ENCODE peak calls at places on chromosome 10, in eight cellular contexts. One of them, this sample, is unnamed. For H3K36me3 and H3K27me3, the result is how much of the 10 kb centered on the place peaks cover.

GRCh38 chr10:84341538-84341856 is 13.1 kb downstream of the CCSER2 start:
- DNase-seq in SK-N-SH: no peak
- DNase-seq in heart right ventricle: no peak
- DNase-seq in neural progenitor cell: no peak
- DNase-seq in naive thymus-derived CD4-positive, alpha-beta T cell: no peak
- DNase-seq in PC-3: no peak
- DNase-seq in kidney epithelial cell: no peak
- DNase-seq in WERI-Rb-1: peak
- DNase-seq in this sample: no peak

GRCh38 chr10:84397735-84398144 is 69.4 kb downstream of the CCSER2 start:
- DNase-seq in neural progenitor cell: no peak
- DNase-seq in heart right ventricle: no peak
- DNase-seq in kidney epithelial cell: no peak
- DNase-seq in PC-3: no peak
- DNase-seq in WERI-Rb-1: no peak
- DNase-seq in SK-N-SH: no peak
- DNase-seq in naive thymus-derived CD4-positive, alpha-beta T cell: no peak
- DNase-seq in this sample: peak

GRCh38 chr10:53093878-53094277 is 321.3 kb upstream of the MBL2 start:
- DNase-seq in PC-3: no peak
- DNase-seq in naive thymus-derived CD4-positive, alpha-beta T cell: no peak
- DNase-seq in heart right ventricle: no peak
- DNase-seq in SK-N-SH: no peak
- DNase-seq in kidney epithelial cell: no peak
- DNase-seq in WERI-Rb-1: no peak
- DNase-seq in neural progenitor cell: no peak
- DNase-seq in this sample: no peak

GRCh38 chr10:24503627-24504320 is 219.9 kb downstream of the ARHGAP21 start:
- DNase-seq in heart right ventricle: no peak
- DNase-seq in kidney epithelial cell: no peak
- DNase-seq in naive thymus-derived CD4-positive, alpha-beta T cell: peak
- DNase-seq in neural progenitor cell: peak
- DNase-seq in WERI-Rb-1: peak
- DNase-seq in SK-N-SH: peak
- DNase-seq in PC-3: peak
- DNase-seq in this sample: no peak

GRCh38 chr10:100043344-100043743 is 33.6 kb upstream of the DNMBP start:
- DNase-seq in SK-N-SH: no peak
- DNase-seq in heart right ventricle: no peak
- DNase-seq in WERI-Rb-1: no peak
- DNase-seq in neural progenitor cell: no peak
- DNase-seq in kidney epithelial cell: no peak
- DNase-seq in naive thymus-derived CD4-positive, alpha-beta T cell: no peak
- DNase-seq in PC-3: peak
- DNase-seq in this sample: no peak

GRCh38 chr10:78992333-78992732 is 76.4 kb upstream of the ZMIZ1 start:
- DNase-seq in SK-N-SH: no peak
- DNase-seq in kidney epithelial cell: no peak
- DNase-seq in heart right ventricle: no peak
- DNase-seq in WERI-Rb-1: no peak
- DNase-seq in PC-3: no peak
- DNase-seq in neural progenitor cell: no peak
- DNase-seq in naive thymus-derived CD4-positive, alpha-beta T cell: no peak
- DNase-seq in this sample: peak

GRCh38 chr10:47276071-47276470 is 23.9 kb upstream of the GDF10 start:
- DNase-seq in WERI-Rb-1: no peak
- DNase-seq in kidney epithelial cell: no peak
- DNase-seq in heart right ventricle: no peak
- DNase-seq in neural progenitor cell: no peak
- DNase-seq in PC-3: no peak
- DNase-seq in naive thymus-derived CD4-positive, alpha-beta T cell: no peak
- DNase-seq in SK-N-SH: no peak
- DNase-seq in this sample: no peak

GRCh38 chr10:97888641-97889262 is 39.1 kb downstream of the GOLGA7B start:
- DNase-seq in WERI-Rb-1: no peak
- DNase-seq in heart right ventricle: no peak
- DNase-seq in naive thymus-derived CD4-positive, alpha-beta T cell: no peak
- DNase-seq in PC-3: peak
- DNase-seq in neural progenitor cell: peak
- DNase-seq in SK-N-SH: peak
- DNase-seq in kidney epithelial cell: peak
- DNase-seq in this sample: no peak

GRCh38 chr10:125005312-125006187 is 63.6 kb downstream of the ZRANB1 start:
- DNase-seq in naive thymus-derived CD4-positive, alpha-beta T cell: no peak
- DNase-seq in SK-N-SH: peak
- DNase-seq in PC-3: no peak
- DNase-seq in neural progenitor cell: no peak
- DNase-seq in kidney epithelial cell: no peak
- DNase-seq in heart right ventricle: no peak
- DNase-seq in WERI-Rb-1: peak
- DNase-seq in this sample: no peak

GRCh38 chr10:58515296-58515956 is 2.8 kb downstream of the BICC1 start:
- DNase-seq in naive thymus-derived CD4-positive, alpha-beta T cell: no peak
- DNase-seq in neural progenitor cell: no peak
- DNase-seq in SK-N-SH: no peak
- DNase-seq in WERI-Rb-1: no peak
- DNase-seq in heart right ventricle: no peak
- DNase-seq in kidney epithelial cell: no peak
- DNase-seq in PC-3: peak
- DNase-seq in this sample: no peak

GRCh38 chr10:30219977-30220751 is 128.9 kb downstream of the MTPAP start:
- DNase-seq in SK-N-SH: no peak
- DNase-seq in kidney epithelial cell: peak
- DNase-seq in WERI-Rb-1: no peak
- DNase-seq in PC-3: no peak
- DNase-seq in heart right ventricle: no peak
- DNase-seq in naive thymus-derived CD4-positive, alpha-beta T cell: no peak
- DNase-seq in neural progenitor cell: peak
- DNase-seq in this sample: no peak

GRCh38 chr10:36534471-36535002 is 590.9 kb upstream of the ANKRD30A start:
- DNase-seq in SK-N-SH: no peak
- DNase-seq in kidney epithelial cell: peak
- DNase-seq in heart right ventricle: no peak
- DNase-seq in WERI-Rb-1: peak
- DNase-seq in neural progenitor cell: no peak
- DNase-seq in PC-3: peak
- DNase-seq in naive thymus-derived CD4-positive, alpha-beta T cell: no peak
- DNase-seq in this sample: peak

GRCh38 chr10:24947304-24948097 is 4.9 kb downstream of the PRTFDC1 start:
- DNase-seq in naive thymus-derived CD4-positive, alpha-beta T cell: no peak
- DNase-seq in PC-3: peak
- DNase-seq in heart right ventricle: no peak
- DNase-seq in SK-N-SH: no peak
- DNase-seq in kidney epithelial cell: no peak
- DNase-seq in neural progenitor cell: no peak
- DNase-seq in WERI-Rb-1: no peak
- DNase-seq in this sample: no peak

DNA sequence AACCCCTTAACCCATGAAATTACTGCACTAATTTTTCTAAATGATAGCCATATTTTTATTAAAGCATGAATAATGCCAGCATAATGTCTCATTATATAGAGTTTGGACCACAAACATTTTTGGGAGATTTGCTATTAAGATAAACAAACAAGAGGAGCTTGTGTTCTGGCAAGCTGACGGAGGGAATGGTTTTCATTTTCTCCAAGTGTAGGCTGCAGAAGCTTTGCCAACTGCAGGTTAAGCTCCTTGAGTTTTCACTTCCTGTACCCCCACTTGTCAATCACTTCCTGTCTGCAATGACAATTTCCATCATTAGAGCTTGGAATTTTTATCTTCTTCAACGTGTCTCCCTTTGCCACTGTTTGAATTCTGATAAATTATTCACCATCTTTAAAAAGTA is 13.4 kb downstream of the EBF3 start:
- DNase-seq in neural progenitor cell: no peak
- DNase-seq in kidney epithelial cell: no peak
- DNase-seq in WERI-Rb-1: no peak
- DNase-seq in PC-3: no peak
- DNase-seq in SK-N-SH: no peak
- DNase-seq in heart right ventricle: no peak
- DNase-seq in naive thymus-derived CD4-positive, alpha-beta T cell: no peak
- DNase-seq in this sample: no peak
- H3K4me3 ChIP-seq in neural progenitor cell: peak
- H3K4me3 ChIP-seq in kidney epithelial cell: no peak
- H3K4me3 ChIP-seq in WERI-Rb-1: no peak
- H3K4me3 ChIP-seq in PC-3: no peak
- H3K4me3 ChIP-seq in SK-N-SH: no peak
- H3K4me3 ChIP-seq in heart right ventricle: peak
- H3K4me3 ChIP-seq in naive thymus-derived CD4-positive, alpha-beta T cell: no peak
- H3K4me3 ChIP-seq in this sample: no peak

DNA sequence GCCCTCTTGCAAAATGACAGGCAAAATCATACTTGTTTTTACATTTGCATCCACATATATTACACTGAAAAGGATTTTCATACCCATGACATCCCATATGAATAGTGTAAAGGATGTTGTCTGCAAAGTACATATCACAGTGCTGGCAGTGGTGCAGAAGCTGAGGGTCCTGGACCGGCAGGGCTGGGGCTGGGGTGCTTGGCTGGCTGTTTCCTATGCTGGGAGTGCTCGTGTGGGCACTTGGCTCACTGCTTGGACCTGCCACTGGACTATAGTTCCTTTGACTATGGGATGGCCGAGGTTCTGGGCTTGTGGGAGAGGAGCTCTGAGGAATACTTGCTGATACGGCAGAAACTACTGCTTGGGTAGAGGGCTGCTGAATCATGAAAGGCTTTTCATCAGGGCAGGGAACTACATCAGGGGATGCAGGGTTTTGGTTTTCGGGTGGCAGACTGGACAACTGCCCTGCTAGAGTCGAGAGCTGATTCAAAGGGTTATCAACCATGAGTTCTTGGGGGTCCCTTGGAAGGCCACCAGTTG is 13.7 kb downstream of the PSTK start:
- DNase-seq in PC-3: no peak
- DNase-seq in SK-N-SH: no peak
- DNase-seq in neural progenitor cell: no peak
- DNase-seq in kidney epithelial cell: no peak
- DNase-seq in WERI-Rb-1: no peak
- DNase-seq in heart right ventricle: no peak
- DNase-seq in naive thymus-derived CD4-positive, alpha-beta T cell: no peak
- DNase-seq in this sample: no peak
- H3K36me3 ChIP-seq in PC-3: under half
- H3K36me3 ChIP-seq in SK-N-SH: under half
- H3K36me3 ChIP-seq in neural progenitor cell: under half
- H3K36me3 ChIP-seq in kidney epithelial cell: under half
- H3K36me3 ChIP-seq in WERI-Rb-1: under half
- H3K36me3 ChIP-seq in heart right ventricle: under half
- H3K36me3 ChIP-seq in naive thymus-derived CD4-positive, alpha-beta T cell: half or more
- H3K36me3 ChIP-seq in this sample: under half

GRCh38 chr10:71213761-71214440 is 1.5 kb downstream of the UNC5B start:
- DNase-seq in heart right ventricle: no peak
- DNase-seq in WERI-Rb-1: peak
- DNase-seq in PC-3: no peak
- DNase-seq in SK-N-SH: peak
- DNase-seq in kidney epithelial cell: no peak
- DNase-seq in neural progenitor cell: peak
- DNase-seq in naive thymus-derived CD4-positive, alpha-beta T cell: no peak
- DNase-seq in this sample: no peak
- H3K27me3 ChIP-seq in heart right ventricle: under half
- H3K27me3 ChIP-seq in WERI-Rb-1: under half
- H3K27me3 ChIP-seq in PC-3: under half
- H3K27me3 ChIP-seq in SK-N-SH: under half
- H3K27me3 ChIP-seq in kidney epithelial cell: under half
- H3K27me3 ChIP-seq in neural progenitor cell: under half
- H3K27me3 ChIP-seq in naive thymus-derived CD4-positive, alpha-beta T cell: under half
- H3K27me3 ChIP-seq in this sample: under half

DNA sequence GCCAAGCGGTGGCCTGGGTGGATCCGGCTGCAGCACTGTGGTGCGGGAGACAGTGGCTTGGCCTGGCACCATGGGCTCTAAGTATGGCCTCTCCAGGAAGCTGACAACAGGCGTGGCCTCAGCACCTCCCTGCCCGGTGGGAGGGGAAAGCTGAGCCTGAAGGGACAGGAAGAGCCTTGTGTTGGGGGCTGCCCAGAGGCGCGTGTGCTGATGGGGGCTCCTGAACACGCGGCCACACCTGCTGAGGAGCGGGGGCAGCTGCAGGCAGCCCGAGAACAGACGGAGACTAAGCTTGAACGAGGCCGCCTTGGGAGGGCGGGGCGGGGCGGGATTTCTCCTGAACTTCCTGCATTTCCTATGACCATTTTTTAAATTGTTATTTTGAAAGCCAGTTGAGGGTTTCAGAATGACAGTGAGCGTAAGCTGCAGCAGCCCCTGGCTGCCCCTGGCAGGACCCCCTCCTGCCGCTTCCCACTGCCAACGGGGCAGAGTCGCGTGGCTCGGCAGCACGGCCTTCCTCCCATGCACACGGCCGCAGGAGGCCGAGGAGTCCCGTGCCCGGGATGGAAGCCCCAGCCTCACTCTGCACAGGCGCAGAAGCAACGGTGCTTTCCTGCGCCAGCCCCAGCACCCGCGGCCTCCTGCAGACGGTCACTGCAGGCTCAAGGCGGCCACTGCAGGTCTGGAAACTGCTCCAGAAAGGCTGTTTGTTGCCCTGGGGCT is 43.2 kb downstream of the DPYSL4 start:
- DNase-seq in neural progenitor cell: no peak
- DNase-seq in PC-3: no peak
- DNase-seq in kidney epithelial cell: no peak
- DNase-seq in SK-N-SH: peak
- DNase-seq in heart right ventricle: peak
- DNase-seq in WERI-Rb-1: no peak
- DNase-seq in naive thymus-derived CD4-positive, alpha-beta T cell: peak
- DNase-seq in this sample: peak
- H3K4me3 ChIP-seq in neural progenitor cell: no peak
- H3K4me3 ChIP-seq in PC-3: no peak
- H3K4me3 ChIP-seq in kidney epithelial cell: no peak
- H3K4me3 ChIP-seq in SK-N-SH: no peak
- H3K4me3 ChIP-seq in heart right ventricle: peak
- H3K4me3 ChIP-seq in WERI-Rb-1: no peak
- H3K4me3 ChIP-seq in naive thymus-derived CD4-positive, alpha-beta T cell: peak
- H3K4me3 ChIP-seq in this sample: peak

GRCh38 chr10:61905837-61906236 is 4.3 kb downstream of the ARID5B start:
- DNase-seq in PC-3: no peak
- DNase-seq in SK-N-SH: no peak
- DNase-seq in naive thymus-derived CD4-positive, alpha-beta T cell: no peak
- DNase-seq in neural progenitor cell: no peak
- DNase-seq in WERI-Rb-1: no peak
- DNase-seq in heart right ventricle: no peak
- DNase-seq in kidney epithelial cell: no peak
- DNase-seq in this sample: no peak
- H3K36me3 ChIP-seq in PC-3: under half
- H3K36me3 ChIP-seq in SK-N-SH: under half
- H3K36me3 ChIP-seq in naive thymus-derived CD4-positive, alpha-beta T cell: under half
- H3K36me3 ChIP-seq in neural progenitor cell: under half
- H3K36me3 ChIP-seq in WERI-Rb-1: under half
- H3K36me3 ChIP-seq in heart right ventricle: under half
- H3K36me3 ChIP-seq in kidney epithelial cell: under half
- H3K36me3 ChIP-seq in this sample: under half

GRCh38 chr10:130787821-130788220 is 523.7 kb downstream of the TCERG1L start:
- DNase-seq in WERI-Rb-1: peak
- DNase-seq in SK-N-SH: no peak
- DNase-seq in PC-3: no peak
- DNase-seq in kidney epithelial cell: no peak
- DNase-seq in neural progenitor cell: no peak
- DNase-seq in naive thymus-derived CD4-positive, alpha-beta T cell: no peak
- DNase-seq in heart right ventricle: no peak
- DNase-seq in this sample: no peak
- H3K27me3 ChIP-seq in WERI-Rb-1: under half
- H3K27me3 ChIP-seq in SK-N-SH: under half
- H3K27me3 ChIP-seq in PC-3: under half
- H3K27me3 ChIP-seq in kidney epithelial cell: under half
- H3K27me3 ChIP-seq in neural progenitor cell: under half
- H3K27me3 ChIP-seq in naive thymus-derived CD4-positive, alpha-beta T cell: under half
- H3K27me3 ChIP-seq in heart right ventricle: under half
- H3K27me3 ChIP-seq in this sample: under half

This sample was measured in GM06990.